ENCODE peak calls at places on chromosome 10, in five cellular contexts. C, E, D, X and P are unnamed samples. For H3K36me3 and H3K27me3, the result is how much of the 10 kb centered on the place peaks cover.

GRCh38 chr10:27481486-27481885 is 22.6 kb upstream of the RAB18 start:
- DNase-seq in C (no peak), D (no peak), E (no peak), X (no peak), P (no peak)

GRCh38 chr10:119211625-119212441 is 4.5 kb downstream of the GRK5 start:
- DNase-seq in E (peak), X (no peak), D (no peak), C (no peak), P (no peak)

GRCh38 chr10:93580824-93581223 is 14.4 kb downstream of the FFAR4 start:
- DNase-seq in E (no peak), C (no peak), D (no peak), X (no peak), P (no peak)

GRCh38 chr10:6701289-6701688 is 121.2 kb upstream of the PRKCQ start:
- DNase-seq in C (no peak), E (no peak), X (no peak), D (no peak), P (no peak)

GRCh38 chr10:120514035-120514620 is 57.1 kb downstream of the PLPP4 start:
- DNase-seq in E (peak), D (no peak), C (no peak), X (no peak), P (no peak)

GRCh38 chr10:128604025-128604424 is 477.8 kb upstream of the MKI67 start:
- DNase-seq in C (no peak), X (no peak), E (no peak), D (no peak), P (no peak)

GRCh38 chr10:110996256-110996655 is 76.9 kb downstream of the SHOC2 start:
- DNase-seq in E (no peak), D (no peak), C (no peak), X (no peak), P (no peak)

GRCh38 chr10:70430489-70431445 is 10.7 kb downstream of the NODAL start:
- DNase-seq in C (peak), D (peak), X (peak), E (peak), P (peak)

GRCh38 chr10:78212134-78212785 is 178.6 kb downstream of the RPS24 start:
- DNase-seq in C (no peak), E (no peak), X (no peak), D (peak), P (no peak)

GRCh38 chr10:114316744-114317143 is 77.7 kb downstream of the VWA2 start:
- DNase-seq in X (no peak), E (no peak), D (no peak), C (no peak), P (no peak)

GRCh38 chr10:21315321-21316220 is 209.9 kb downstream of the SKIDA1 start:
- DNase-seq in E (peak), X (peak), C (peak), D (peak), P (no peak)

GRCh38 chr10:112375721-112376577 is 2.0 kb downstream of the ACSL5 start:
- DNase-seq in X (peak), C (peak), E (no peak), D (peak), P (peak)

GRCh38 chr10:51651063-51651462 is 48.3 kb downstream of the CSTF2T start:
- DNase-seq in D (no peak), X (no peak), E (no peak), C (no peak), P (no peak)

GRCh38 chr10:89393898-89394297 is 1.5 kb downstream of the IFIT1 start:
- DNase-seq in X (no peak), D (no peak), C (no peak), E (no peak), P (no peak)

GRCh38 chr10:12556057-12556456 is 206.7 kb downstream of the CAMK1D start:
- DNase-seq in D (no peak), E (no peak), X (no peak), C (no peak), P (no peak)

GRCh38 chr10:95236068-95236903 is 42.2 kb downstream of the ACSM6 start:
- DNase-seq in D (no peak), X (no peak), E (no peak), C (no peak), P (no peak)

GRCh38 chr10:74888947-74889661 is 62.7 kb downstream of the KAT6B start:
- DNase-seq in E (no peak), C (no peak), D (no peak), X (no peak), P (no peak)

GRCh38 chr10:87053121-87053520 is 33.0 kb downstream of the FAM25A start:
- DNase-seq in E (no peak), C (peak), X (no peak), D (peak), P (no peak)

GRCh38 chr10:13404305-13404759 is 56.2 kb upstream of the SEPHS1 start:
- DNase-seq in D (no peak), C (no peak), E (no peak), X (no peak), P (no peak)

GRCh38 chr10:60892571-60892970 is 51.4 kb downstream of the RHOBTB1 start:
- DNase-seq in D (no peak), X (no peak), C (no peak), E (no peak), P (no peak)

GRCh38 chr10:4850400-4850799 is 24.4 kb downstream of the AKR1E2 start:
- DNase-seq in E (no peak), C (no peak), D (no peak), X (no peak), P (no peak)

GRCh38 chr10:11225935-11226334 is 208.3 kb downstream of the CELF2 start:
- DNase-seq in E (no peak), C (no peak), X (peak), D (no peak), P (peak)

GRCh38 chr10:60098676-60099601 is 192.6 kb upstream of the CCDC6 start:
- DNase-seq in E (no peak), D (no peak), C (no peak), X (no peak), P (no peak)

GRCh38 chr10:86500846-86501245 is 20.7 kb downstream of the WAPL start:
- DNase-seq in X (no peak), C (no peak), E (no peak), D (no peak), P (no peak)

GRCh38 chr10:48494611-48495010 is 110.3 kb downstream of the ARHGAP22 start:
- DNase-seq in X (no peak), E (no peak), D (no peak), C (no peak), P (peak)

GRCh38 chr10:125824736-125825135 is 1.4 kb downstream of the BCCIP start:
- DNase-seq in X (no peak), D (no peak), C (no peak), E (no peak), P (no peak)

GRCh38 chr10:125822878-125823662 is at the start of the genes BCCIP and UROS:
- DNase-seq in D (peak), C (peak), X (peak), E (peak), P (peak)

GRCh38 chr10:125823663-125824251 is 411 bp downstream of the BCCIP start:
- DNase-seq in E (peak), C (no peak), D (no peak), X (no peak), P (no peak)

GRCh38 chr10:125828311-125828710 is 5.0 kb downstream of the BCCIP start:
- DNase-seq in C (no peak), E (no peak), X (no peak), D (no peak), P (no peak)

DNA sequence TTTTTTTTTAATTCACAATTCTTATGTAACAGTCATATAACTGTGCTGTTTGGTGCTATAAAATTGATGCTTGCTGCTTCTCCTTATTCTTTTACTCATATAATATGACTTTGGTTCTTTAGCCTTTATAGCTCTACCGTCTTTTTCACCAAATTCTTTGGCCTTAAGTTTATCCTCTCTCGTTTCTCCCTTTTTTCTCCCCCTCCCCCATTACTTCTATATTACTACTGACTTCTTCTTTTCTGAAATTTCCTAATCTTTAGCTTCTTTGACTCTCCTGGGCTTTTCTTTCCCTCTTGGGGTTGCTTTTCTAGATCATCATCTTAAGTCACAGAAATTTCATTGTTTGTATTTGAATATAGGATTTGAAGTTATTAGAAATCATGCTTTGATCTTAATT is 3.8 kb downstream of the BCCIP start:
- DNase-seq in D (no peak), X (no peak), C (no peak), E (no peak), P (no peak)
- H3K36me3 ChIP-seq in D (under half), X (under half), C (under half), E (under half), P (half or more)

GRCh38 chr10:104777086-104777799 is 136.2 kb downstream of the SORCS3 start:
- DNase-seq in E (peak), C (no peak), D (no peak), X (no peak), P (no peak)
- H3K27me3 ChIP-seq in E (under half), C (under half), D (under half), X (under half), P (under half)

GRCh38 chr10:79300711-79301110 is 46.6 kb upstream of the PPIF start:
- DNase-seq in X (no peak), C (no peak), D (no peak), E (no peak), P (no peak)

GRCh38 chr10:79299397-79300370 is 47.6 kb upstream of the PPIF start:
- DNase-seq in C (no peak), E (no peak), X (no peak), D (no peak), P (no peak)

GRCh38 chr10:79296431-79296830 is 50.8 kb upstream of the PPIF start:
- DNase-seq in C (no peak), D (no peak), E (no peak), X (no peak), P (no peak)

GRCh38 chr10:79295593-79295992 is 51.7 kb upstream of the PPIF start:
- DNase-seq in C (no peak), D (no peak), E (no peak), X (peak), P (no peak)

DNA sequence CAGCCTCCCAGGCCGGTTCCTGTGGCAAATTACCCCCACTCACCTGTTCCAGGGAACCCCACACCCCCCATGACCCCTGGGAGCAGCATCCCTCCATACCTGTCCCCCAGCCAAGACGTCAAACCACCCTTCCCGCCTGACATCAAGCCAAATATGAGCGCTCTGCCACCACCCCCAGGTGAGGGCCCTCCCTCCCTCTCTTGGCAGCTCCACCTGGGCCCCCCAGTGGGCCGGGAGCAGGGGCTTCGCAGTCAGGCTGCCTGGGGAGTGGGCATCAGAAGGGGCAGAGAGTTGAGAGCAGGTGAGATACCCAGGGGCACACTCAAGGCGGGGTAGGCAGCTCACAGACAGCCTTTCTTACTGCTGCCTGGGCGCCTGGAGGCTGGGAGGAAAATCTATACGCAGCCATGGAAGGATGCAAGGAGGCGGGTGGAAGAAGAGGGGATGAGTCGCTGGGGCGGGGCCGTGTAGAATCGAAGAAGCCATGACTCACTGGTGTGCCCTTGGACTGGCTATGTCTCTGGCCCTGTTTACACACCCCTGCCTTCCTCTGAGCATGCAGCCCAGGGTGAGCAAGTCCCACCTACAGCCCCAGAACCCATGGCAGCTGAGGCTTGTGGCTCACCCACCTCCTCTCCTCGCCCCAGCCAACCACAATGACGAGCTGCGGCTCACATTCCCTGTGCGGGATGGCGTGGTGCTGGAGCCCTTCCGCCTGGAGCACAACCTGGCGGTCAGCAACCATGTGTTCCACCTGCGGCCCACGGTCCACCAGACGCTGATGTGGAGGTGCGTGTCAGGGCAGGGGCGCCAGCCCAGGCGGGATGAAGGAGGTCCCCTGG is 48.6 kb upstream of the PPIF start:
- DNase-seq in E (no peak), D (no peak), X (no peak), C (peak), P (peak)
- H3K36me3 ChIP-seq in E (half or more), D (half or more), X (under half), C (under half), P (half or more)

DNA sequence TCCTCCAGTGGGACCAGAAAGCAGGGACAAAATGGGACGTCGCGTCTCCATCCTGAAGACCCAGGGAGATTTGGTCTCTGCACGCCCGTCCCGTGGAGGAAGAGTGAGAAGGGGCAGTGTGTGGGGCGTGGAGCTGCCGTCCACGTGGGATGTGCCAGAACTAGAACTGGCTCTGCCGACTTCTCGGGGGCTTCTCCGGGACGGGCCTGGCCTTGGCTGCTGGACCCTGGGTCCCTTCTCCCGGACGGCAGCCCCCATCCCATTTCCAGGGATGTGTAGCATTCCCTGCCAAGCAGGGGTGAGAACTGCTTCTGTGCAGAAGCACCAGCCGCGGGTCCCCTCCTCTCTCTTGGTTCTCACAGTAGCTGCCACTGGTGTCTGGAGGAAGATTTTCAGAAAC is 18.8 kb upstream of the DPYSL4 start:
- DNase-seq in D (no peak), E (no peak), X (no peak), C (no peak), P (no peak)
- H3K27me3 ChIP-seq in D (under half), E (under half), X (under half), C (under half), P (under half)